ENCODE peak calls at places on chromosomes 1 and 21, in five cellular contexts. N, K, Q, M and O are unnamed samples.

GRCh38 chr1:64172458-64172983 is 30.9 kb upstream of the UBE2U start:
- DNase-seq in N (no peak), Q (no peak), M (no peak), K (no peak), O (no peak)

GRCh38 chr1:100065969-100066227 is 66.8 kb downstream of the SASS6 start:
- DNase-seq in K (no peak), N (no peak), M (no peak), Q (no peak), O (no peak)

GRCh38 chr1:6037338-6037762 is 8.3 kb upstream of the KCNAB2 start:
- DNase-seq in Q (no peak), N (no peak), K (no peak), M (no peak), O (peak)

GRCh38 chr1:9332513-9333143 is 39.9 kb downstream of the SPSB1 start:
- DNase-seq in K (no peak), Q (no peak), N (no peak), M (no peak), O (no peak)

GRCh38 chr1:8910914-8911313 is 32.4 kb upstream of the ENO1 start:
- DNase-seq in Q (no peak), N (no peak), K (no peak), M (no peak), O (peak)

GRCh38 chr1:108947871-108948525 is 15.3 kb downstream of the CLCC1 start:
- DNase-seq in K (no peak), Q (no peak), M (no peak), N (no peak), O (no peak)

GRCh38 chr1:58515794-58516401 is 30.6 kb downstream of the OMA1 start:
- DNase-seq in M (no peak), Q (peak), K (peak), N (peak), O (peak)

GRCh38 chr1:40004857-40005256 is 35.7 kb upstream of the CAP1 start:
- DNase-seq in N (no peak), Q (no peak), K (no peak), M (no peak), O (no peak)

GRCh38 chr1:86394416-86394815 is 1.7 kb downstream of the ODF2L start:
- DNase-seq in K (no peak), Q (no peak), N (no peak), M (no peak), O (no peak)

GRCh38 chr1:40868051-40868723 is 6.0 kb upstream of the CITED4 start:
- DNase-seq in Q (no peak), N (no peak), K (no peak), M (no peak), O (peak)

GRCh38 chr1:166884040-166884642 is 8.1 kb upstream of the TADA1 start:
- DNase-seq in M (peak), Q (peak), N (no peak), K (no peak), O (no peak)

GRCh38 chr1:21357161-21357560 is 66.9 kb upstream of the ECE1 start:
- DNase-seq in N (no peak), M (no peak), K (no peak), Q (no peak), O (no peak)

GRCh38 chr1:84913025-84913892 is 20.3 kb upstream of the LPAR3 start:
- DNase-seq in N (no peak), Q (no peak), M (no peak), K (no peak), O (peak)

GRCh38 chr1:46530791-46531409 is 20.5 kb downstream of the KNCN start:
- DNase-seq in Q (no peak), K (no peak), M (no peak), N (no peak), O (no peak)

GRCh38 chr1:93619507-93620168 is 62.0 kb downstream of the BCAR3 start:
- DNase-seq in M (no peak), N (no peak), Q (no peak), K (no peak), O (no peak)

GRCh38 chr1:23578311-23578996 is 19.2 kb upstream of the ID3 start:
- DNase-seq in K (no peak), M (no peak), Q (no peak), N (no peak), O (no peak)

GRCh38 chr1:175498002-175498401 is 245.4 kb downstream of the TNR start:
- DNase-seq in N (no peak), K (no peak), M (no peak), Q (no peak), O (peak)

GRCh38 chr1:19439464-19440171 is 45.7 kb downstream of the CAPZB start:
- DNase-seq in M (peak), N (no peak), Q (peak), K (no peak), O (peak)
- TF ChIP-seq CTCF in M (no peak), N (no peak), Q (peak), K (peak), O (no peak)

GRCh38 chr1:237610157-237610556 is 280.6 kb downstream of the ZP4 start:
- DNase-seq in K (no peak), M (no peak), N (no peak), Q (no peak), O (no peak)

GRCh38 chr1:237619553-237619952 is 271.2 kb downstream of the ZP4 start:
- DNase-seq in Q (no peak), M (no peak), N (no peak), K (no peak), O (no peak)

GRCh38 chr1:237608433-237608832 is 282.3 kb downstream of the ZP4 start:
- DNase-seq in K (no peak), M (no peak), Q (no peak), N (no peak), O (no peak)

GRCh38 chr1:237613984-237614383 is 276.7 kb downstream of the ZP4 start:
- DNase-seq in N (no peak), K (no peak), Q (no peak), M (no peak), O (no peak)
- TF ChIP-seq CTCF in N (no peak), K (no peak), Q (no peak), M (no peak), O (no peak)

GRCh38 chr1:230581446-230582079 is 60.7 kb upstream of the COG2 start:
- DNase-seq in M (peak), N (no peak), K (no peak), Q (no peak), O (peak)
- TF ChIP-seq CTCF in M (no peak), N (no peak), K (no peak), Q (no peak), O (peak)

GRCh38 chr1:180821970-180822369 is 90.7 kb upstream of the KIAA1614 start:
- DNase-seq in N (no peak), K (no peak), Q (no peak), M (no peak), O (no peak)
- TF ChIP-seq CTCF in N (no peak), K (no peak), Q (no peak), M (no peak), O (no peak)

DNA sequence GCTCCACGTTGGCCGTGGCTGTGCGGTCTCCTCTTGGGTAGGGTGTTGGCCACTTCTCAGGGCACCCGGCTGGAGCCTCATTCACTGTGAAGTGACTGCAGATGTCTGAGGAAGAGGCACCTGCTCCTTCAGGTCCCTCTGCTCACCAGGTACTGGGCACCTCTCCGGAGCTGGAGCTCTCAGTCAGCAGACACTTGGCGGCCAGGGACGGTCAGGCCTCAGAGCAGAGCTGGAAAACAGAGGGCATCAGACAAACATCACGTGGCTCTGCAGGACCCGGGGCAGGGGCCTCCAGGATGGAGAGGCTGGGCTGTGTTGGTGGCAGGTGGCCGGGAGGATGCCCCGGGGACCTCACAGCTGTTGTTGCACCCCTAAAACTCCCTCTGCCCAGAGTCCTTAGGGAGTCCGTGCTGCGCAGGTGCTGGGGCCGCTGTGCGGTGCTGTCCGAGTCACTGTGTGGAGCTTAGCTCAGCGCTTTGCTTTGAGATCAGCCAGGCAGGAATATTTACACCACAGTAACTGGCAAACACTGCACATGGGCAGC is 59.7 kb downstream of the SLX9 start:
- DNase-seq in M (no peak), Q (peak), K (no peak), N (no peak), O (no peak)
- TF ChIP-seq CTCF in M (no peak), Q (no peak), K (no peak), N (no peak), O (no peak)